ENCODE peak calls at places on chromosome 17, in ten cellular contexts. One of them, this sample, is unnamed.

GRCh38 chr17:9470171-9470570 is 105.4 kb downstream of the STX8 start:
- DNase-seq in endodermal cell: no peak
- DNase-seq in Calu3: no peak
- DNase-seq in hepatic stellate cell: no peak
- DNase-seq in NCI-H1105: no peak
- DNase-seq in ureter: no peak
- DNase-seq in stimulated activated CD4-positive, alpha-beta T cell treated with anti-CD3 and anti-CD28 coated beads, Interleukin-1b, Interleukin-23, amount 100 ng/mL, for 24 hours: no peak
- DNase-seq in NCI-H226: no peak
- DNase-seq in stimulated activated effector memory CD8-positive, alpha-beta T cell treated with anti-CD3 and anti-CD28 coated beads, Interleukin-12 subunit alpha, Interleukin-12 subunit beta, amount 100 ng/mL, for 72 hours: no peak
- DNase-seq in WTC11: no peak
- DNase-seq in this sample: no peak

GRCh38 chr17:4920351-4921048 is 11.6 kb upstream of the GP1BA start:
- DNase-seq in endodermal cell: no peak
- DNase-seq in Calu3: no peak
- DNase-seq in hepatic stellate cell: no peak
- DNase-seq in NCI-H1105: no peak
- DNase-seq in ureter: no peak
- DNase-seq in stimulated activated CD4-positive, alpha-beta T cell treated with anti-CD3 and anti-CD28 coated beads, Interleukin-1b, Interleukin-23, amount 100 ng/mL, for 24 hours: no peak
- DNase-seq in NCI-H226: peak
- DNase-seq in stimulated activated effector memory CD8-positive, alpha-beta T cell treated with anti-CD3 and anti-CD28 coated beads, Interleukin-12 subunit alpha, Interleukin-12 subunit beta, amount 100 ng/mL, for 72 hours: no peak
- DNase-seq in WTC11: no peak
- DNase-seq in this sample: no peak

GRCh38 chr17:45346255-45347015 is 29.6 kb upstream of the MAP3K14 start:
- DNase-seq in endodermal cell: no peak
- DNase-seq in Calu3: no peak
- DNase-seq in hepatic stellate cell: no peak
- DNase-seq in NCI-H1105: no peak
- DNase-seq in ureter: no peak
- DNase-seq in stimulated activated CD4-positive, alpha-beta T cell treated with anti-CD3 and anti-CD28 coated beads, Interleukin-1b, Interleukin-23, amount 100 ng/mL, for 24 hours: no peak
- DNase-seq in NCI-H226: no peak
- DNase-seq in stimulated activated effector memory CD8-positive, alpha-beta T cell treated with anti-CD3 and anti-CD28 coated beads, Interleukin-12 subunit alpha, Interleukin-12 subunit beta, amount 100 ng/mL, for 72 hours: no peak
- DNase-seq in WTC11: no peak
- DNase-seq in this sample: no peak

GRCh38 chr17:64147110-64148016 is 17.4 kb upstream of the ERN1 start:
- DNase-seq in endodermal cell: peak
- DNase-seq in Calu3: no peak
- DNase-seq in hepatic stellate cell: no peak
- DNase-seq in NCI-H1105: no peak
- DNase-seq in ureter: no peak
- DNase-seq in stimulated activated CD4-positive, alpha-beta T cell treated with anti-CD3 and anti-CD28 coated beads, Interleukin-1b, Interleukin-23, amount 100 ng/mL, for 24 hours: peak
- DNase-seq in NCI-H226: no peak
- DNase-seq in stimulated activated effector memory CD8-positive, alpha-beta T cell treated with anti-CD3 and anti-CD28 coated beads, Interleukin-12 subunit alpha, Interleukin-12 subunit beta, amount 100 ng/mL, for 72 hours: no peak
- DNase-seq in WTC11: no peak
- DNase-seq in this sample: peak

GRCh38 chr17:55245986-55246385 is 18.8 kb upstream of the HLF start:
- DNase-seq in endodermal cell: no peak
- DNase-seq in Calu3: no peak
- DNase-seq in hepatic stellate cell: no peak
- DNase-seq in NCI-H1105: no peak
- DNase-seq in ureter: no peak
- DNase-seq in stimulated activated CD4-positive, alpha-beta T cell treated with anti-CD3 and anti-CD28 coated beads, Interleukin-1b, Interleukin-23, amount 100 ng/mL, for 24 hours: no peak
- DNase-seq in NCI-H226: no peak
- DNase-seq in stimulated activated effector memory CD8-positive, alpha-beta T cell treated with anti-CD3 and anti-CD28 coated beads, Interleukin-12 subunit alpha, Interleukin-12 subunit beta, amount 100 ng/mL, for 72 hours: no peak
- DNase-seq in WTC11: no peak
- DNase-seq in this sample: no peak

GRCh38 chr17:64773836-64774761 is 112.0 kb upstream of the SMURF2 start:
- DNase-seq in endodermal cell: peak
- DNase-seq in Calu3: peak
- DNase-seq in hepatic stellate cell: peak
- DNase-seq in NCI-H1105: peak
- DNase-seq in ureter: peak
- DNase-seq in stimulated activated CD4-positive, alpha-beta T cell treated with anti-CD3 and anti-CD28 coated beads, Interleukin-1b, Interleukin-23, amount 100 ng/mL, for 24 hours: no peak
- DNase-seq in NCI-H226: peak
- DNase-seq in stimulated activated effector memory CD8-positive, alpha-beta T cell treated with anti-CD3 and anti-CD28 coated beads, Interleukin-12 subunit alpha, Interleukin-12 subunit beta, amount 100 ng/mL, for 72 hours: no peak
- DNase-seq in WTC11: peak
- DNase-seq in this sample: peak

GRCh38 chr17:78844301-78845005 is 3.8 kb upstream of the USP36 start:
- DNase-seq in endodermal cell: no peak
- DNase-seq in Calu3: no peak
- DNase-seq in hepatic stellate cell: no peak
- DNase-seq in NCI-H1105: no peak
- DNase-seq in ureter: no peak
- DNase-seq in stimulated activated CD4-positive, alpha-beta T cell treated with anti-CD3 and anti-CD28 coated beads, Interleukin-1b, Interleukin-23, amount 100 ng/mL, for 24 hours: no peak
- DNase-seq in NCI-H226: no peak
- DNase-seq in stimulated activated effector memory CD8-positive, alpha-beta T cell treated with anti-CD3 and anti-CD28 coated beads, Interleukin-12 subunit alpha, Interleukin-12 subunit beta, amount 100 ng/mL, for 72 hours: no peak
- DNase-seq in WTC11: no peak
- DNase-seq in this sample: no peak

GRCh38 chr17:75151893-75152292 is 2.4 kb downstream of the JPT1 start:
- DNase-seq in endodermal cell: no peak
- DNase-seq in Calu3: no peak
- DNase-seq in hepatic stellate cell: no peak
- DNase-seq in NCI-H1105: no peak
- DNase-seq in ureter: no peak
- DNase-seq in stimulated activated CD4-positive, alpha-beta T cell treated with anti-CD3 and anti-CD28 coated beads, Interleukin-1b, Interleukin-23, amount 100 ng/mL, for 24 hours: no peak
- DNase-seq in NCI-H226: no peak
- DNase-seq in stimulated activated effector memory CD8-positive, alpha-beta T cell treated with anti-CD3 and anti-CD28 coated beads, Interleukin-12 subunit alpha, Interleukin-12 subunit beta, amount 100 ng/mL, for 72 hours: no peak
- DNase-seq in WTC11: no peak
- DNase-seq in this sample: peak

GRCh38 chr17:68035131-68035522 is 408 bp upstream of the KPNA2 start:
- DNase-seq in endodermal cell: peak
- DNase-seq in Calu3: peak
- DNase-seq in hepatic stellate cell: no peak
- DNase-seq in NCI-H1105: peak
- DNase-seq in ureter: peak
- DNase-seq in stimulated activated CD4-positive, alpha-beta T cell treated with anti-CD3 and anti-CD28 coated beads, Interleukin-1b, Interleukin-23, amount 100 ng/mL, for 24 hours: peak
- DNase-seq in NCI-H226: peak
- DNase-seq in stimulated activated effector memory CD8-positive, alpha-beta T cell treated with anti-CD3 and anti-CD28 coated beads, Interleukin-12 subunit alpha, Interleukin-12 subunit beta, amount 100 ng/mL, for 72 hours: peak
- DNase-seq in WTC11: peak
- DNase-seq in this sample: no peak

GRCh38 chr17:67280279-67280678 is 35.3 kb upstream of the HELZ start:
- DNase-seq in endodermal cell: no peak
- DNase-seq in Calu3: no peak
- DNase-seq in hepatic stellate cell: no peak
- DNase-seq in NCI-H1105: peak
- DNase-seq in ureter: peak
- DNase-seq in stimulated activated CD4-positive, alpha-beta T cell treated with anti-CD3 and anti-CD28 coated beads, Interleukin-1b, Interleukin-23, amount 100 ng/mL, for 24 hours: no peak
- DNase-seq in NCI-H226: no peak
- DNase-seq in stimulated activated effector memory CD8-positive, alpha-beta T cell treated with anti-CD3 and anti-CD28 coated beads, Interleukin-12 subunit alpha, Interleukin-12 subunit beta, amount 100 ng/mL, for 72 hours: no peak
- DNase-seq in WTC11: no peak
- DNase-seq in this sample: no peak

GRCh38 chr17:58611331-58611730 is 80.5 kb downstream of the TEX14 start:
- DNase-seq in endodermal cell: no peak
- DNase-seq in Calu3: no peak
- DNase-seq in hepatic stellate cell: no peak
- DNase-seq in NCI-H1105: no peak
- DNase-seq in ureter: no peak
- DNase-seq in stimulated activated CD4-positive, alpha-beta T cell treated with anti-CD3 and anti-CD28 coated beads, Interleukin-1b, Interleukin-23, amount 100 ng/mL, for 24 hours: no peak
- DNase-seq in NCI-H226: no peak
- DNase-seq in stimulated activated effector memory CD8-positive, alpha-beta T cell treated with anti-CD3 and anti-CD28 coated beads, Interleukin-12 subunit alpha, Interleukin-12 subunit beta, amount 100 ng/mL, for 72 hours: no peak
- DNase-seq in WTC11: no peak
- DNase-seq in this sample: no peak

GRCh38 chr17:79609175-79609589 is 1.7 kb downstream of the RBFOX3 start:
- DNase-seq in endodermal cell: peak
- DNase-seq in Calu3: no peak
- DNase-seq in hepatic stellate cell: no peak
- DNase-seq in NCI-H1105: no peak
- DNase-seq in ureter: no peak
- DNase-seq in stimulated activated CD4-positive, alpha-beta T cell treated with anti-CD3 and anti-CD28 coated beads, Interleukin-1b, Interleukin-23, amount 100 ng/mL, for 24 hours: no peak
- DNase-seq in NCI-H226: no peak
- DNase-seq in stimulated activated effector memory CD8-positive, alpha-beta T cell treated with anti-CD3 and anti-CD28 coated beads, Interleukin-12 subunit alpha, Interleukin-12 subunit beta, amount 100 ng/mL, for 72 hours: no peak
- DNase-seq in WTC11: peak
- DNase-seq in this sample: no peak

GRCh38 chr17:80492343-80493136 is 16.1 kb upstream of the NPTX1 start:
- DNase-seq in endodermal cell: no peak
- DNase-seq in Calu3: no peak
- DNase-seq in hepatic stellate cell: no peak
- DNase-seq in NCI-H1105: peak
- DNase-seq in ureter: no peak
- DNase-seq in stimulated activated CD4-positive, alpha-beta T cell treated with anti-CD3 and anti-CD28 coated beads, Interleukin-1b, Interleukin-23, amount 100 ng/mL, for 24 hours: no peak
- DNase-seq in NCI-H226: no peak
- DNase-seq in stimulated activated effector memory CD8-positive, alpha-beta T cell treated with anti-CD3 and anti-CD28 coated beads, Interleukin-12 subunit alpha, Interleukin-12 subunit beta, amount 100 ng/mL, for 72 hours: no peak
- DNase-seq in WTC11: no peak
- DNase-seq in this sample: no peak

GRCh38 chr17:73163043-73163442 is 1.8 kb upstream of the SSTR2 start:
- DNase-seq in endodermal cell: no peak
- DNase-seq in Calu3: no peak
- DNase-seq in hepatic stellate cell: no peak
- DNase-seq in NCI-H1105: peak
- DNase-seq in ureter: no peak
- DNase-seq in stimulated activated CD4-positive, alpha-beta T cell treated with anti-CD3 and anti-CD28 coated beads, Interleukin-1b, Interleukin-23, amount 100 ng/mL, for 24 hours: no peak
- DNase-seq in NCI-H226: no peak
- DNase-seq in stimulated activated effector memory CD8-positive, alpha-beta T cell treated with anti-CD3 and anti-CD28 coated beads, Interleukin-12 subunit alpha, Interleukin-12 subunit beta, amount 100 ng/mL, for 72 hours: no peak
- DNase-seq in WTC11: no peak
- DNase-seq in this sample: no peak

GRCh38 chr17:77501101-77501566 is 360.4 kb downstream of the SEC14L1 start:
- DNase-seq in endodermal cell: peak
- DNase-seq in Calu3: no peak
- DNase-seq in hepatic stellate cell: no peak
- DNase-seq in NCI-H1105: no peak
- DNase-seq in ureter: peak
- DNase-seq in stimulated activated CD4-positive, alpha-beta T cell treated with anti-CD3 and anti-CD28 coated beads, Interleukin-1b, Interleukin-23, amount 100 ng/mL, for 24 hours: no peak
- DNase-seq in NCI-H226: no peak
- DNase-seq in stimulated activated effector memory CD8-positive, alpha-beta T cell treated with anti-CD3 and anti-CD28 coated beads, Interleukin-12 subunit alpha, Interleukin-12 subunit beta, amount 100 ng/mL, for 72 hours: no peak
- DNase-seq in WTC11: peak
- DNase-seq in this sample: no peak

GRCh38 chr17:1883536-1883935 is 53.7 kb downstream of the RPA1 start:
- DNase-seq in endodermal cell: no peak
- DNase-seq in Calu3: no peak
- DNase-seq in hepatic stellate cell: no peak
- DNase-seq in NCI-H1105: no peak
- DNase-seq in ureter: no peak
- DNase-seq in stimulated activated CD4-positive, alpha-beta T cell treated with anti-CD3 and anti-CD28 coated beads, Interleukin-1b, Interleukin-23, amount 100 ng/mL, for 24 hours: no peak
- DNase-seq in NCI-H226: no peak
- DNase-seq in stimulated activated effector memory CD8-positive, alpha-beta T cell treated with anti-CD3 and anti-CD28 coated beads, Interleukin-12 subunit alpha, Interleukin-12 subunit beta, amount 100 ng/mL, for 72 hours: no peak
- DNase-seq in WTC11: no peak
- DNase-seq in this sample: no peak

GRCh38 chr17:2837147-2837561 is 40.9 kb downstream of the RAP1GAP2 start:
- DNase-seq in endodermal cell: peak
- DNase-seq in Calu3: no peak
- DNase-seq in hepatic stellate cell: no peak
- DNase-seq in NCI-H1105: no peak
- DNase-seq in ureter: no peak
- DNase-seq in stimulated activated CD4-positive, alpha-beta T cell treated with anti-CD3 and anti-CD28 coated beads, Interleukin-1b, Interleukin-23, amount 100 ng/mL, for 24 hours: no peak
- DNase-seq in NCI-H226: no peak
- DNase-seq in stimulated activated effector memory CD8-positive, alpha-beta T cell treated with anti-CD3 and anti-CD28 coated beads, Interleukin-12 subunit alpha, Interleukin-12 subunit beta, amount 100 ng/mL, for 72 hours: no peak
- DNase-seq in WTC11: no peak
- DNase-seq in this sample: no peak

GRCh38 chr17:2050246-2050866 is 4.5 kb upstream of the HIC1 start:
- DNase-seq in endodermal cell: peak
- DNase-seq in Calu3: peak
- DNase-seq in hepatic stellate cell: peak
- DNase-seq in NCI-H1105: peak
- DNase-seq in ureter: peak
- DNase-seq in stimulated activated CD4-positive, alpha-beta T cell treated with anti-CD3 and anti-CD28 coated beads, Interleukin-1b, Interleukin-23, amount 100 ng/mL, for 24 hours: no peak
- DNase-seq in NCI-H226: peak
- DNase-seq in stimulated activated effector memory CD8-positive, alpha-beta T cell treated with anti-CD3 and anti-CD28 coated beads, Interleukin-12 subunit alpha, Interleukin-12 subunit beta, amount 100 ng/mL, for 72 hours: peak
- DNase-seq in WTC11: peak
- DNase-seq in this sample: peak

GRCh38 chr17:48575066-48575582 is 3.0 kb downstream of the HOXB4 start:
- DNase-seq in endodermal cell: no peak
- DNase-seq in Calu3: no peak
- DNase-seq in hepatic stellate cell: no peak
- DNase-seq in NCI-H1105: no peak
- DNase-seq in ureter: no peak
- DNase-seq in stimulated activated CD4-positive, alpha-beta T cell treated with anti-CD3 and anti-CD28 coated beads, Interleukin-1b, Interleukin-23, amount 100 ng/mL, for 24 hours: no peak
- DNase-seq in NCI-H226: no peak
- DNase-seq in stimulated activated effector memory CD8-positive, alpha-beta T cell treated with anti-CD3 and anti-CD28 coated beads, Interleukin-12 subunit alpha, Interleukin-12 subunit beta, amount 100 ng/mL, for 72 hours: no peak
- DNase-seq in WTC11: no peak
- DNase-seq in this sample: no peak

GRCh38 chr17:71430281-71430680 is 690.5 kb upstream of the SOX9 start:
- DNase-seq in endodermal cell: no peak
- DNase-seq in Calu3: no peak
- DNase-seq in hepatic stellate cell: no peak
- DNase-seq in NCI-H1105: no peak
- DNase-seq in ureter: no peak
- DNase-seq in stimulated activated CD4-positive, alpha-beta T cell treated with anti-CD3 and anti-CD28 coated beads, Interleukin-1b, Interleukin-23, amount 100 ng/mL, for 24 hours: no peak
- DNase-seq in NCI-H226: no peak
- DNase-seq in stimulated activated effector memory CD8-positive, alpha-beta T cell treated with anti-CD3 and anti-CD28 coated beads, Interleukin-12 subunit alpha, Interleukin-12 subunit beta, amount 100 ng/mL, for 72 hours: no peak
- DNase-seq in WTC11: no peak
- DNase-seq in this sample: no peak

GRCh38 chr17:6567528-6568185 is 11.3 kb upstream of the PITPNM3 start:
- DNase-seq in endodermal cell: peak
- DNase-seq in Calu3: no peak
- DNase-seq in hepatic stellate cell: no peak
- DNase-seq in NCI-H1105: peak
- DNase-seq in ureter: no peak
- DNase-seq in stimulated activated CD4-positive, alpha-beta T cell treated with anti-CD3 and anti-CD28 coated beads, Interleukin-1b, Interleukin-23, amount 100 ng/mL, for 24 hours: no peak
- DNase-seq in NCI-H226: no peak
- DNase-seq in stimulated activated effector memory CD8-positive, alpha-beta T cell treated with anti-CD3 and anti-CD28 coated beads, Interleukin-12 subunit alpha, Interleukin-12 subunit beta, amount 100 ng/mL, for 72 hours: no peak
- DNase-seq in WTC11: no peak
- DNase-seq in this sample: peak

GRCh38 chr17:47192549-47192948 is 3.5 kb upstream of the CDC27 start:
- DNase-seq in endodermal cell: no peak
- DNase-seq in Calu3: no peak
- DNase-seq in hepatic stellate cell: no peak
- DNase-seq in NCI-H1105: peak
- DNase-seq in ureter: no peak
- DNase-seq in stimulated activated CD4-positive, alpha-beta T cell treated with anti-CD3 and anti-CD28 coated beads, Interleukin-1b, Interleukin-23, amount 100 ng/mL, for 24 hours: no peak
- DNase-seq in NCI-H226: no peak
- DNase-seq in stimulated activated effector memory CD8-positive, alpha-beta T cell treated with anti-CD3 and anti-CD28 coated beads, Interleukin-12 subunit alpha, Interleukin-12 subunit beta, amount 100 ng/mL, for 72 hours: peak
- DNase-seq in WTC11: no peak
- DNase-seq in this sample: no peak

GRCh38 chr17:68457168-68457538 is at the start of gene WIPI1:
- DNase-seq in endodermal cell: no peak
- DNase-seq in Calu3: no peak
- DNase-seq in hepatic stellate cell: no peak
- DNase-seq in NCI-H1105: no peak
- DNase-seq in ureter: peak
- DNase-seq in stimulated activated CD4-positive, alpha-beta T cell treated with anti-CD3 and anti-CD28 coated beads, Interleukin-1b, Interleukin-23, amount 100 ng/mL, for 24 hours: no peak
- DNase-seq in NCI-H226: no peak
- DNase-seq in stimulated activated effector memory CD8-positive, alpha-beta T cell treated with anti-CD3 and anti-CD28 coated beads, Interleukin-12 subunit alpha, Interleukin-12 subunit beta, amount 100 ng/mL, for 72 hours: peak
- DNase-seq in WTC11: no peak
- DNase-seq in this sample: no peak

GRCh38 chr17:6639651-6640535 is 618 bp downstream of the KIAA0753 start:
- DNase-seq in endodermal cell: peak
- DNase-seq in Calu3: peak
- DNase-seq in hepatic stellate cell: peak
- DNase-seq in NCI-H1105: peak
- DNase-seq in ureter: peak
- DNase-seq in stimulated activated CD4-positive, alpha-beta T cell treated with anti-CD3 and anti-CD28 coated beads, Interleukin-1b, Interleukin-23, amount 100 ng/mL, for 24 hours: no peak
- DNase-seq in NCI-H226: no peak
- DNase-seq in stimulated activated effector memory CD8-positive, alpha-beta T cell treated with anti-CD3 and anti-CD28 coated beads, Interleukin-12 subunit alpha, Interleukin-12 subunit beta, amount 100 ng/mL, for 72 hours: peak
- DNase-seq in WTC11: peak
- DNase-seq in this sample: peak

GRCh38 chr17:58335061-58335731 is 6.6 kb upstream of the TSPOAP1 start:
- DNase-seq in endodermal cell: peak
- DNase-seq in Calu3: no peak
- DNase-seq in hepatic stellate cell: no peak
- DNase-seq in NCI-H1105: no peak
- DNase-seq in ureter: no peak
- DNase-seq in stimulated activated CD4-positive, alpha-beta T cell treated with anti-CD3 and anti-CD28 coated beads, Interleukin-1b, Interleukin-23, amount 100 ng/mL, for 24 hours: no peak
- DNase-seq in NCI-H226: no peak
- DNase-seq in stimulated activated effector memory CD8-positive, alpha-beta T cell treated with anti-CD3 and anti-CD28 coated beads, Interleukin-12 subunit alpha, Interleukin-12 subunit beta, amount 100 ng/mL, for 72 hours: peak
- DNase-seq in WTC11: peak
- DNase-seq in this sample: no peak

GRCh38 chr17:50290074-50290702 is 15.9 kb downstream of the TMEM92 start:
- DNase-seq in endodermal cell: peak
- DNase-seq in Calu3: peak
- DNase-seq in hepatic stellate cell: peak
- DNase-seq in NCI-H1105: no peak
- DNase-seq in ureter: peak
- DNase-seq in stimulated activated CD4-positive, alpha-beta T cell treated with anti-CD3 and anti-CD28 coated beads, Interleukin-1b, Interleukin-23, amount 100 ng/mL, for 24 hours: no peak
- DNase-seq in NCI-H226: peak
- DNase-seq in stimulated activated effector memory CD8-positive, alpha-beta T cell treated with anti-CD3 and anti-CD28 coated beads, Interleukin-12 subunit alpha, Interleukin-12 subunit beta, amount 100 ng/mL, for 72 hours: no peak
- DNase-seq in WTC11: no peak
- DNase-seq in this sample: peak

GRCh38 chr17:8628172-8628571 is 2.4 kb downstream of the MYH10 start:
- DNase-seq in endodermal cell: no peak
- DNase-seq in Calu3: no peak
- DNase-seq in hepatic stellate cell: no peak
- DNase-seq in NCI-H1105: no peak
- DNase-seq in ureter: no peak
- DNase-seq in stimulated activated CD4-positive, alpha-beta T cell treated with anti-CD3 and anti-CD28 coated beads, Interleukin-1b, Interleukin-23, amount 100 ng/mL, for 24 hours: no peak
- DNase-seq in NCI-H226: no peak
- DNase-seq in stimulated activated effector memory CD8-positive, alpha-beta T cell treated with anti-CD3 and anti-CD28 coated beads, Interleukin-12 subunit alpha, Interleukin-12 subunit beta, amount 100 ng/mL, for 72 hours: no peak
- DNase-seq in WTC11: no peak
- DNase-seq in this sample: no peak

GRCh38 chr17:4908301-4908700 is 5.4 kb upstream of the CHRNE start:
- DNase-seq in endodermal cell: peak
- DNase-seq in Calu3: no peak
- DNase-seq in hepatic stellate cell: no peak
- DNase-seq in NCI-H1105: no peak
- DNase-seq in ureter: no peak
- DNase-seq in stimulated activated CD4-positive, alpha-beta T cell treated with anti-CD3 and anti-CD28 coated beads, Interleukin-1b, Interleukin-23, amount 100 ng/mL, for 24 hours: no peak
- DNase-seq in NCI-H226: no peak
- DNase-seq in stimulated activated effector memory CD8-positive, alpha-beta T cell treated with anti-CD3 and anti-CD28 coated beads, Interleukin-12 subunit alpha, Interleukin-12 subunit beta, amount 100 ng/mL, for 72 hours: no peak
- DNase-seq in WTC11: peak
- DNase-seq in this sample: peak